ENCODE peak calls at places on chromosome X, in six cellular contexts. L, R, E, O, B and D are unnamed samples.

GRCh38 chrX:44643723-44644122 is 101.1 kb upstream of the FUNDC1 start:
- DNase-seq in L (no peak), R (no peak), E (no peak), O (no peak), B (no peak), D (no peak)

GRCh38 chrX:101759000-101759399 is 99.3 kb upstream of the ARMCX2 start:
- DNase-seq in L (peak; percentile 49), R (peak; percentile 21), E (peak; percentile 75), O (no peak), B (peak; percentile 37), D (peak; percentile 49)

GRCh38 chrX:10115082-10115481 is 41.7 kb upstream of the CLCN4 start:
- DNase-seq in L (no peak), R (no peak), E (no peak), O (no peak), B (no peak), D (no peak)

GRCh38 chrX:65451663-65452062 is 82.9 kb downstream of the LAS1L start:
- DNase-seq in L (peak; percentile 48), R (no peak), E (peak; percentile 42), O (no peak), B (no peak), D (peak; percentile 63)

GRCh38 chrX:17689971-17690409 is 47.3 kb upstream of the SCML1 start:
- DNase-seq in L (peak; percentile 73), R (peak; percentile 68), E (peak; percentile 72), O (peak; percentile 25), B (peak; percentile 63), D (no peak)

GRCh38 chrX:74061879-74062278 is 242.1 kb upstream of the ZCCHC13 start:
- DNase-seq in L (no peak), R (no peak), E (no peak), O (no peak), B (no peak), D (no peak)

GRCh38 chrX:46791927-46792825 is 33.3 kb upstream of the SLC9A7 start:
- DNase-seq in L (peak; percentile 44), R (no peak), E (peak; percentile 32), O (peak; percentile 46), B (peak; percentile 90), D (no peak)

GRCh38 chrX:20140410-20140809 is 1.2 kb downstream of the EIF1AX start:
- DNase-seq in L (no peak), R (no peak), E (no peak), O (no peak), B (no peak), D (no peak)

GRCh38 chrX:11949291-11949690 is 189.0 kb upstream of the FRMPD4 start:
- DNase-seq in L (no peak), R (no peak), E (no peak), O (no peak), B (no peak), D (no peak)

GRCh38 chrX:20221902-20222301 is 44.8 kb downstream of the RPS6KA3 start:
- DNase-seq in L (peak; percentile 22), R (no peak), E (no peak), O (no peak), B (no peak), D (no peak)

GRCh38 chrX:116239944-116240391 is 69.4 kb downstream of the AGTR2 start:
- DNase-seq in L (no peak), R (no peak), E (no peak), O (no peak), B (peak; percentile 58), D (no peak)

GRCh38 chrX:154116514-154116913 is 19.0 kb upstream of the MECP2 start:
- DNase-seq in L (no peak), R (no peak), E (peak; percentile 34), O (peak; percentile 3), B (no peak), D (no peak)

GRCh38 chrX:70485466-70485865 is 40.8 kb downstream of the DLG3 start:
- DNase-seq in L (no peak), R (no peak), E (no peak), O (no peak), B (peak; percentile 38), D (no peak)

GRCh38 chrX:4655743-4656142 is 942.3 kb upstream of the PRKX start:
- DNase-seq in L (no peak), R (no peak), E (no peak), O (peak; percentile 61), B (peak; percentile 88), D (no peak)

GRCh38 chrX:18596096-18596495 is 75.8 kb downstream of the RS1 start:
- DNase-seq in L (no peak), R (no peak), E (no peak), O (no peak), B (no peak), D (no peak)

GRCh38 chrX:120308558-120308957 is 2.7 kb downstream of the TMEM255A start:
- DNase-seq in L (peak; percentile 23), R (no peak), E (peak; percentile 86), O (no peak), B (no peak), D (peak; percentile 21)
- H3K4me1 ChIP-seq in L (no peaks in the 10 kb centered on the region), R (no peaks in the 10 kb centered on the region), E (peaks cover 3% of the 10 kb centered on the region), O (no peaks in the 10 kb centered on the region), B (peaks cover 3% of the 10 kb centered on the region), D (peaks cover 3% of the 10 kb centered on the region)

GRCh38 chrX:51896626-51897025 is 3.2 kb downstream of the MAGED1 start:
- DNase-seq in L (no peak), R (no peak), E (no peak), O (no peak), B (no peak), D (no peak)
- H3K4me3 ChIP-seq in L (no peak overlapping the region), R (no peak overlapping the region), E (no peak overlapping the region), O (no peak overlapping the region), B (no peak overlapping the region), D (no peak overlapping the region)

GRCh38 chrX:130300010-130300282 is 31.2 kb upstream of the ZNF280C start:
- DNase-seq in L (no peak), R (no peak), E (no peak), O (no peak), B (no peak), D (no peak)

GRCh38 chrX:130301405-130301804 is 32.7 kb upstream of the ZNF280C start:
- DNase-seq in L (no peak), R (no peak), E (no peak), O (no peak), B (no peak), D (no peak)

GRCh38 chrX:130299279-130300009 is 30.7 kb upstream of the ZNF280C start:
- DNase-seq in L (no peak), R (no peak), E (no peak), O (no peak), B (no peak), D (peak; percentile 58)

GRCh38 chrX:130304587-130305368 is 34.9 kb upstream of the SLC25A14 start:
- DNase-seq in L (no peak), R (no peak), E (no peak), O (no peak), B (no peak), D (no peak)
- TF ChIP-seq CTCF in L (no peak), R (no peak), E (no peak), O (no peak), B (no peak), D (no peak)

DNA sequence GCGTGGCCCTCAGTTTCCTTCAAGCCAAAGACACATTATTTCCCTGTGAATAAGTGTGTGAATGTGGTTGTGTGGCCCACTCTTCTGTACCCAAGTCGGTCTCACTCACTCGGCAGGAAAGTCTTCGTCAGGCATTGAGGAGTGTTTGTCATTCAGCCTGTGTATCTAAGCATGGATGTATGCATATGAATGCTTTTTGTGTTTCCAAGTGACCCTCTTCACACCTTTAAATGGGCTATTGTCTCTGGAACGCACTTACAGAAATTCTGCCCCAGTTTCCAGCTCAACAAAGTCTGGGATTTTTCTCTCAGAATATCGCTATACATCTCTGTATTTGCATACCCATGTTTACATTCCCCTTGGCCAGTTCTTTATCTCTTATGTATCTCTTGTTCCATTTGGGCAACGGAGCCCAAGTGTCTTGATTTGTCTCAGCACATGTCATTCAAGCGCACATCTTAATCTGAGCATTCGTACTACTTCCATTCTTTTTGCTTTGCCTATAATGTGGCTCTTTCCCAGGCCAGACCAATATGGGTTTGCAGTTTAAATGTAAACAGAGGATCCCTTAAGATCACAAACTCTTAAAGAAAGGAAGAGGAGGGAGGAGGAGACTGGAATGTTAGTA is 4.8 kb downstream of the BCOR start:
- DNase-seq in L (no peak), R (no peak), E (no peak), O (no peak), B (no peak), D (no peak)
- H3K4me1 ChIP-seq in L (peaks cover 71% of the 10 kb centered on the region), R (peaks cover 28% of the 10 kb centered on the region), E (peaks cover 53% of the 10 kb centered on the region), O (no peaks in the 10 kb centered on the region), B (no peaks in the 10 kb centered on the region), D (peaks cover 11% of the 10 kb centered on the region)